ENCODE peak calls at places on chromosomes 7 and 10, in six cellular contexts. R is heart left ventricle, B is IMR-90, Y is body of pancreas, T is H1, D is transverse colon. F is an unnamed sample.

GRCh38 chr7:38438938-38439337 is 165.5 kb upstream of the TARP start:
- DNase-seq in R (no peak), B (no peak), Y (no peak), T (no peak), D (no peak), F (no peak)

GRCh38 chr7:97064972-97065587 is 40.4 kb upstream of the DLX5 start:
- DNase-seq in R (no peak), B (peak; percentile 58), Y (peak; percentile 20), T (no peak), D (no peak), F (no peak)

GRCh38 chr7:39240864-39241263 is 263.2 kb downstream of the POU6F2 start:
- DNase-seq in R (no peak), B (no peak), Y (no peak), T (no peak), D (no peak), F (no peak)

GRCh38 chr7:130364446-130364845 is 15.8 kb upstream of the CPA1 start:
- DNase-seq in R (no peak), B (no peak), Y (peak; percentile 66), T (no peak), D (no peak), F (no peak)

GRCh38 chr7:66664590-66665293 is 36.1 kb downstream of the KCTD7 start:
- DNase-seq in R (no peak), B (no peak), Y (no peak), T (no peak), D (no peak), F (no peak)

GRCh38 chr10:106772957-106773356 is 391.5 kb downstream of the SORCS1 start:
- DNase-seq in R (no peak), B (no peak), Y (no peak), T (no peak), D (no peak), F (no peak)

GRCh38 chr10:83647519-83647918 is 491.8 kb upstream of the GHITM start:
- DNase-seq in R (no peak), B (no peak), Y (no peak), T (no peak), D (no peak), F (no peak)

GRCh38 chr7:94028768-94029167 is 24.6 kb upstream of the BET1 start:
- DNase-seq in R (no peak), B (peak; percentile 83), Y (no peak), T (no peak), D (no peak), F (no peak)

GRCh38 chr7:55059006-55059405 is 40.2 kb downstream of the EGFR start:
- DNase-seq in R (no peak), B (no peak), Y (no peak), T (no peak), D (no peak), F (no peak)

GRCh38 chr10:110151467-110151866 is 55.9 kb upstream of the MXI1 start:
- DNase-seq in R (no peak), B (no peak), Y (peak; percentile 91), T (no peak), D (peak; percentile 91), F (no peak)

GRCh38 chr10:72625276-72625607 is 637 bp downstream of the MICU1 start:
- DNase-seq in R (no peak), B (no peak), Y (no peak), T (no peak), D (no peak), F (no peak)

GRCh38 chr10:94008526-94008925 is 14.8 kb downstream of the PLCE1 start:
- DNase-seq in R (no peak), B (no peak), Y (no peak), T (no peak), D (no peak), F (no peak)

GRCh38 chr7:37285701-37286475 is 162.8 kb downstream of the ELMO1 start:
- DNase-seq in R (peak; percentile 34), B (no peak), Y (no peak), T (no peak), D (peak; percentile 16), F (no peak)

GRCh38 chr10:117543245-117543998 is 876 bp downstream of the EMX2 start:
- DNase-seq in R (no peak), B (no peak), Y (no peak), T (no peak), D (no peak), F (no peak)

GRCh38 chr7:131267631-131268030 is 60.0 kb upstream of the MKLN1 start:
- DNase-seq in R (no peak), B (no peak), Y (no peak), T (no peak), D (no peak), F (no peak)

GRCh38 chr7:20395094-20395493 is 64.4 kb downstream of the ITGB8 start:
- DNase-seq in R (no peak), B (peak; percentile 66), Y (no peak), T (no peak), D (no peak), F (no peak)

GRCh38 chr7:147013820-147014219 is 897.2 kb downstream of the CNTNAP2 start:
- DNase-seq in R (no peak), B (no peak), Y (no peak), T (no peak), D (no peak), F (no peak)

GRCh38 chr10:63744060-63744941 is 223.1 kb downstream of the REEP3 start:
- DNase-seq in R (no peak), B (no peak), Y (no peak), T (no peak), D (no peak), F (no peak)

GRCh38 chr10:14200645-14201534 is 129.8 kb downstream of the FRMD4A start:
- DNase-seq in R (no peak), B (peak; percentile 9), Y (peak; percentile 47), T (no peak), D (peak; percentile 8), F (no peak)

GRCh38 chr10:129935861-129936140 is 28.3 kb downstream of the EBF3 start:
- DNase-seq in R (no peak), B (no peak), Y (no peak), T (no peak), D (no peak), F (no peak)

GRCh38 chr7:128221929-128222403 is 19.1 kb upstream of the LEP start:
- DNase-seq in R (no peak), B (peak; percentile 48), Y (no peak), T (no peak), D (no peak), F (no peak)

DNA sequence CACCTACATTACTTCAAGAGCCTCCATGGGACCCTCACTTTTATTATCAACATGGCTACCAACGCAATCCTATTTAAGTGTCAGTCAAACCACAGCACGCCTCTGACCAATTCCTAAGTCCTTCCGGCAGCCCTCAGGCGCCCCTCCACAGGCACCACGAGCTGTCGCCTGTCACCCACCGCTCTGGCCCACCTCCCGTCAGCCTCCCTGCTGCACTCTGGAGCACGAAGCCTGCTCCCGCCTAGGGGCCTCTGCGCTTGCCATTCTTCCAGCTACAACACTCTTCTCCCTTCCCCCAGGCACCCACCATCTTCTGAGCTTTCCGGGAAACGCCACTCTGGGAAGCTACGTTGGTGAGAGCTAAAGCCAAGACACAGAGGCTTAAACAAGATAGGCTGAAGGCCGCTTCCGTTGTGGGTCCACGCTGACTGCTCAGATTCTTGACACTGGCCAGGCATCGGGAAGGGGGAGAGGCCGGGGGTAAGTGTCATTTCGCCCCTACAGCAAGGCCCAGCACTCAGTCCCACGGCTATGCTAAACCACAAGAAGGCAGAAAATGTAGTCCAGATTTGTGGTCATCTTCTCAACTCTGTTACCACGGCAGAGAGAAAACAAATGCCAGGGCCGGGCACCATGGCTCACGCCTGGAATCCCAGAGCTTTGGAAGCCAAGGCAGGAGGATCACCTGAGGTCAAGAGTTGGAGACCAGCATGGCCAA is 56.7 kb downstream of the GNA12 start:
- DNase-seq in R (no peak), B (no peak), Y (no peak), T (no peak), D (no peak), F (no peak)
- H3K36me3 ChIP-seq in R (peaks cover 22% of the 10 kb centered on the region), B (peaks cover 48% of the 10 kb centered on the region), Y (peaks cover 2% of the 10 kb centered on the region), T (peaks cover 15% of the 10 kb centered on the region), D (no peaks in the 10 kb centered on the region), F (peaks cover 5% of the 10 kb centered on the region)

DNA sequence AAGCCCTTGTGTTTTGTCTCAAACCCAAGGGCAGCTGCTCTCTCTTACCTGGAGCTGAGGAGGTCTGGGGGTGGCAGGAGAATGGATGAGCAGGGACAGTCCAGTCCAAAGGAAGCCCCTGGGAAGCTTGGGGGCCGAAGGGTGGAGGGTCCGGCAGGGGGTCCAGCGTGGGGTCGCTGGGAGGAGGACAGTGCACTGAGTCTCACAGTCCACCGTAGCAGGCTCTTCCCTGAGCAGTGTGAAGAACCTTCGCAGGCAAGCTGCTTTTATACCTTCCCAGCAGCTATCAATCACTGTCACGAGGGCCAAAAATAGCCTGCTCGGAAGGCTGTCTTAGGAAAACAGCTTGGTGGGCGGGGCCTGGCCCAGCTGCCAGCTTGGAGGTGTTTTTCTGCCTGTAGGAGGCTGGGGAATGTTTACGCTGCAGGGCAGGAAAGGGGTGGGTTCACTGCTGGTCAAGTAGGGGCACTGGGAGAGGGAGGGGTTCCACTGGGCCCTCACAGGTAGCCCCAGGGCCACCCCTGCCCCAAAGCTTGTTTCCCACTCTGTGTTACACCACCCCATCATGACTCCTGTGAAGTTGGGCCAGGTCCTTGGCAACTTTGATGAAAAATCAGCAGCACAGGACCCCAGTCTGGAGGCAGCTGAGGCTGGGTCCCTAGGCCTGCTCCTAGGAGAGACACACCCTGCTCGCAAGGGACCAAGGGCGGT is at the start of gene DEPP1:
- DNase-seq in R (peak; percentile 93), B (peak; percentile 93), Y (peak; percentile 99), T (no peak), D (peak; percentile 94), F (peak; percentile 92)
- TF ChIP-seq POLR2A in R (peak; percentile 100), B (peak; percentile 97), Y (peak; percentile 100), T (no peak), D (peak; percentile 99), F (peak; percentile 98)

DNA sequence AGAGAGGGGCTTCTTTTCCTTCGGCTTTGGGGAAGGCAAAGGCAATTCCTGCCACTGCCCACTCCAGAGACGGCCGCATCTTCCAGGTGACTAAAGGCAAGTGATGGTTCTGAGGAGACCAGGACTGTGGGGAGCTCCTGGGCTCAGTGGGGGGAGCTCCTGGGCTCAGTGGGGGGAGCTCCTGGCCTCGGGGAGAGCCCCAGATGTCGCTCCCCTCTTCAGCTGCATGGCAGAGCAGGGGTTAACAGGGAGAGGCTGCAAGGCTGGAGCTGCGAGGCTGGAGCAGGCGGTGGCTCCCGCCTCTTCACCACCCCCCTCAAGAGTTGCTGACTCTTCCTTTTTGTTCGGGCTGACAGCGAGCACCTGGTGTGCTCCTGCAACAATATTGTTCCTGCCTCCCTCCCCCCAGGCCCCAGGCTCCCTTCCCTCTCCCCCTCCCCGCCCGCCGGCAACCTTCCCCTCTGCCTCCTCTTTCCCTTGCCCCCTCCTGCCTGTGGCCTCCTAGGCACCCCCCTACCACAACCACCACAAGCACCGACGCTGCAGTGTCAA is 56.3 kb upstream of the LBX1 start:
- DNase-seq in R (no peak), B (no peak), Y (no peak), T (peak; percentile 69), D (no peak), F (no peak)
- H3K4me3 ChIP-seq in R (no peak overlapping the region), B (no peak overlapping the region), Y (no peak overlapping the region), T (peak overlapping the region; percentile 21), D (no peak overlapping the region), F (no peak overlapping the region)

GRCh38 chr7:68218461-68218860 is 1221.8 kb downstream of the TYW1 start:
- DNase-seq in R (no peak), B (no peak), Y (no peak), T (no peak), D (no peak), F (no peak)

DNA sequence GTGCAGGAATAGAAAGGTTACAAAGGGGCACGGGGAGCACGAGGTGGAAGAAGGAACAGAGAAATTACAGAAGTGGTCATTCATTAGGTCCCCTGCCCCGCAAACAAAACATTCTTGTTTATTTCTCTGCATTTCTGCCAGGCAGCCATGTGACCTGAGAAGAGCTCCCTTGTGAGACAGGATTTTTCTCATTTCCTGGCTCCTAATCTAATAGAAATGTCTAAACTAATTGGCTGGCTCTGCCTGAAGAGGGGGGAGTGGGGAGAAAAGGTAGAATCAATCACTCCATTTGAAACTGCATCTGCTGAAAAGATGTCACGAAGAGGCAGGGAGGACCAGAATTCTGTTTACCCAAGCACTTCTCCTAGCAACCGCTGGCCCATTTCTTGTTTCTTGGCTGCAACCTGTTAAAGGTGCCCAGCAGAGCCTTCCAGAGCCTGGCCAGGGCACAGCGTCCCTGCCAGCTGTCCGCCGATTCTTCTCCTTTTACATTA is 1227.5 kb downstream of the TYW1 start:
- DNase-seq in R (no peak), B (no peak), Y (peak; percentile 28), T (no peak), D (no peak), F (peak; percentile 5)
- H3K36me3 ChIP-seq in R (no peaks in the 10 kb centered on the region), B (no peaks in the 10 kb centered on the region), Y (no peaks in the 10 kb centered on the region), T (no peaks in the 10 kb centered on the region), D (no peaks in the 10 kb centered on the region), F (no peaks in the 10 kb centered on the region)

F was measured in tibial nerve.